ENCODE peak calls at places on chromosome 15, in five cellular contexts. L is NCI-H460; Y is activated naive CD4-positive, alpha-beta T cell treated with anti-CD3 and anti-CD28 coated beads, Interleukin-2, amount 10 ng/mL, durations not matched to agents 7 days and 5 days; Q is NCI-H510A; J is memory B cell. F is an unnamed sample.

GRCh38 chr15:44264148-44264547 is 24.4 kb upstream of the GOLM2 start:
- DNase-seq in L (no peak), Y (no peak), Q (no peak), J (no peak), F (no peak)

GRCh38 chr15:45871121-45871855 is 236.5 kb downstream of the SQOR start:
- DNase-seq in L (no peak), Y (no peak), Q (no peak), J (no peak), F (no peak)

GRCh38 chr15:78102211-78102610 is 9.8 kb downstream of the SH2D7 start:
- DNase-seq in L (no peak), Y (no peak), Q (no peak), J (no peak), F (no peak)

GRCh38 chr15:76253851-76254440 is 57.3 kb downstream of the ETFA start:
- DNase-seq in L (no peak), Y (no peak), Q (no peak), J (no peak), F (peak)

GRCh38 chr15:25849431-25849921 is 13.7 kb downstream of the ATP10A start:
- DNase-seq in L (peak), Y (no peak), Q (no peak), J (no peak), F (no peak)

GRCh38 chr15:100373942-100374341 is 32.2 kb upstream of the ADAMTS17 start:
- DNase-seq in L (no peak), Y (no peak), Q (no peak), J (no peak), F (no peak)

GRCh38 chr15:30953731-30954378 is 37.6 kb downstream of the MTMR10 start:
- DNase-seq in L (peak), Y (no peak), Q (no peak), J (no peak), F (no peak)

GRCh38 chr15:100902436-100903190 is 16.5 kb upstream of the LRRK1 start:
- DNase-seq in L (no peak), Y (no peak), Q (no peak), J (no peak), F (no peak)

F was measured in NCI-H146.